ENCODE peak calls at places on chromosomes 1 and 21, in four cellular contexts. One of them, this sample, is unnamed.

GRCh38 chr1:19563336-19564097 is 78.2 kb upstream of the CAPZB start:
- DNase-seq in heart right ventricle: peak
- DNase-seq in colonic mucosa: peak
- DNase-seq in right cardiac atrium: peak
- DNase-seq in this sample: peak

GRCh38 chr1:83998205-83998598 is 730 bp downstream of the TTLL7 start:
- DNase-seq in heart right ventricle: no peak
- DNase-seq in colonic mucosa: no peak
- DNase-seq in right cardiac atrium: no peak
- DNase-seq in this sample: no peak

GRCh38 chr1:3137111-3138100 is 68.4 kb downstream of the PRDM16 start:
- DNase-seq in heart right ventricle: no peak
- DNase-seq in colonic mucosa: no peak
- DNase-seq in right cardiac atrium: no peak
- DNase-seq in this sample: no peak

GRCh38 chr1:218810336-218810735 is 363.3 kb upstream of the LYPLAL1 start:
- DNase-seq in heart right ventricle: no peak
- DNase-seq in colonic mucosa: no peak
- DNase-seq in right cardiac atrium: no peak
- DNase-seq in this sample: no peak

GRCh38 chr1:15919316-15919715 is 56.6 kb downstream of the ZBTB17 start:
- DNase-seq in heart right ventricle: no peak
- DNase-seq in colonic mucosa: no peak
- DNase-seq in right cardiac atrium: no peak
- DNase-seq in this sample: no peak

GRCh38 chr1:36122463-36123025 is 2.5 kb downstream of the COL8A2 start:
- DNase-seq in heart right ventricle: no peak
- DNase-seq in colonic mucosa: no peak
- DNase-seq in right cardiac atrium: no peak
- DNase-seq in this sample: no peak

GRCh38 chr1:161032409-161032808 is 6.4 kb downstream of the TSTD1 start:
- DNase-seq in heart right ventricle: no peak
- DNase-seq in colonic mucosa: no peak
- DNase-seq in right cardiac atrium: no peak
- DNase-seq in this sample: no peak

GRCh38 chr21:19853709-19854575 is 1144.3 kb upstream of the NCAM2 start:
- DNase-seq in heart right ventricle: no peak
- DNase-seq in colonic mucosa: peak
- DNase-seq in right cardiac atrium: no peak
- DNase-seq in this sample: no peak

GRCh38 chr1:67724928-67725560 is 40.0 kb downstream of the GADD45A start:
- DNase-seq in heart right ventricle: no peak
- DNase-seq in colonic mucosa: no peak
- DNase-seq in right cardiac atrium: peak
- DNase-seq in this sample: peak

GRCh38 chr1:115337633-115338456 is at the start of gene NGF:
- DNase-seq in heart right ventricle: peak
- DNase-seq in colonic mucosa: no peak
- DNase-seq in right cardiac atrium: peak
- DNase-seq in this sample: peak

GRCh38 chr1:41677586-41677985 is 193.1 kb upstream of the EDN2 start:
- DNase-seq in heart right ventricle: no peak
- DNase-seq in colonic mucosa: no peak
- DNase-seq in right cardiac atrium: no peak
- DNase-seq in this sample: no peak

GRCh38 chr1:147664206-147664605 is 6.1 kb downstream of the ACP6 start:
- DNase-seq in heart right ventricle: no peak
- DNase-seq in colonic mucosa: no peak
- DNase-seq in right cardiac atrium: no peak
- DNase-seq in this sample: no peak

GRCh38 chr1:165900576-165901380 is 73.4 kb downstream of the UCK2 start:
- DNase-seq in heart right ventricle: no peak
- DNase-seq in colonic mucosa: no peak
- DNase-seq in right cardiac atrium: peak
- DNase-seq in this sample: no peak

GRCh38 chr1:157247005-157247763 is 109.0 kb upstream of the ETV3 start:
- DNase-seq in heart right ventricle: no peak
- DNase-seq in colonic mucosa: no peak
- DNase-seq in right cardiac atrium: no peak
- DNase-seq in this sample: no peak

GRCh38 chr1:176501596-176501995 is 38.6 kb downstream of the PAPPA2 start:
- DNase-seq in heart right ventricle: no peak
- DNase-seq in colonic mucosa: no peak
- DNase-seq in right cardiac atrium: no peak
- DNase-seq in this sample: no peak

GRCh38 chr1:87146538-87146937 is 182.1 kb upstream of the LMO4 start:
- DNase-seq in heart right ventricle: no peak
- DNase-seq in colonic mucosa: no peak
- DNase-seq in right cardiac atrium: no peak
- DNase-seq in this sample: no peak

GRCh38 chr1:227447531-227447990 is 115.8 kb upstream of the ZNF678 start:
- DNase-seq in heart right ventricle: peak
- DNase-seq in colonic mucosa: no peak
- DNase-seq in right cardiac atrium: peak
- DNase-seq in this sample: peak

GRCh38 chr1:17772580-17773215 is 17.6 kb downstream of the ACTL8 start:
- DNase-seq in heart right ventricle: no peak
- DNase-seq in colonic mucosa: no peak
- DNase-seq in right cardiac atrium: no peak
- DNase-seq in this sample: no peak

GRCh38 chr1:214563881-214564280 is 12.5 kb upstream of the PTPN14 start:
- DNase-seq in heart right ventricle: no peak
- DNase-seq in colonic mucosa: no peak
- DNase-seq in right cardiac atrium: no peak
- DNase-seq in this sample: no peak

GRCh38 chr1:54559771-54560231 is 11.8 kb downstream of the ACOT11 start:
- DNase-seq in heart right ventricle: peak
- DNase-seq in colonic mucosa: no peak
- DNase-seq in right cardiac atrium: peak
- DNase-seq in this sample: no peak

GRCh38 chr1:202710070-202711025 is at the start of gene SYT2:
- DNase-seq in heart right ventricle: no peak
- DNase-seq in colonic mucosa: peak
- DNase-seq in right cardiac atrium: peak
- DNase-seq in this sample: peak

GRCh38 chr1:53081384-53082066 is 19.5 kb downstream of the PODN start:
- DNase-seq in heart right ventricle: no peak
- DNase-seq in colonic mucosa: no peak
- DNase-seq in right cardiac atrium: peak
- DNase-seq in this sample: no peak

GRCh38 chr21:18991846-18992245 is 588.3 kb upstream of the TMPRSS15 start:
- DNase-seq in heart right ventricle: no peak
- DNase-seq in colonic mucosa: no peak
- DNase-seq in right cardiac atrium: no peak
- DNase-seq in this sample: no peak

GRCh38 chr1:228373681-228374571 is 32.7 kb downstream of the TRIM11 start:
- DNase-seq in heart right ventricle: peak
- DNase-seq in colonic mucosa: no peak
- DNase-seq in right cardiac atrium: no peak
- DNase-seq in this sample: no peak

GRCh38 chr1:180893614-180894013 is 19.1 kb upstream of the KIAA1614 start:
- DNase-seq in heart right ventricle: no peak
- DNase-seq in colonic mucosa: no peak
- DNase-seq in right cardiac atrium: no peak
- DNase-seq in this sample: no peak

GRCh38 chr1:100736766-100737165 is 17.2 kb downstream of the VCAM1 start:
- DNase-seq in heart right ventricle: no peak
- DNase-seq in colonic mucosa: no peak
- DNase-seq in right cardiac atrium: no peak
- DNase-seq in this sample: no peak

GRCh38 chr21:41777934-41778815 is 11.3 kb upstream of the RIPK4 start:
- DNase-seq in heart right ventricle: peak
- DNase-seq in colonic mucosa: peak
- DNase-seq in right cardiac atrium: peak
- DNase-seq in this sample: peak

GRCh38 chr1:20154306-20154831 is 15.2 kb downstream of the PLA2G2F start:
- DNase-seq in heart right ventricle: no peak
- DNase-seq in colonic mucosa: no peak
- DNase-seq in right cardiac atrium: peak
- DNase-seq in this sample: no peak

GRCh38 chr1:244768804-244769203 is 66.7 kb upstream of the COX20 start:
- DNase-seq in heart right ventricle: no peak
- DNase-seq in colonic mucosa: no peak
- DNase-seq in right cardiac atrium: no peak
- DNase-seq in this sample: no peak

GRCh38 chr1:46675549-46676314 is 4.1 kb downstream of the TEX38 start:
- DNase-seq in heart right ventricle: no peak
- DNase-seq in colonic mucosa: no peak
- DNase-seq in right cardiac atrium: no peak
- DNase-seq in this sample: no peak
- H3K4me3 ChIP-seq in heart right ventricle: no peak
- H3K4me3 ChIP-seq in colonic mucosa: no peak
- H3K4me3 ChIP-seq in right cardiac atrium: no peak
- H3K4me3 ChIP-seq in this sample: no peak

GRCh38 chr1:197913495-197914276 is 3.5 kb upstream of the LHX9 start:
- DNase-seq in heart right ventricle: no peak
- DNase-seq in colonic mucosa: no peak
- DNase-seq in right cardiac atrium: no peak
- DNase-seq in this sample: no peak

GRCh38 chr1:197911172-197911856 is 5.9 kb upstream of the LHX9 start:
- DNase-seq in heart right ventricle: no peak
- DNase-seq in colonic mucosa: no peak
- DNase-seq in right cardiac atrium: no peak
- DNase-seq in this sample: no peak

GRCh38 chr1:197911857-197912696 is 5.1 kb upstream of the LHX9 start:
- DNase-seq in heart right ventricle: no peak
- DNase-seq in colonic mucosa: no peak
- DNase-seq in right cardiac atrium: no peak
- DNase-seq in this sample: no peak

GRCh38 chr1:197914510-197914909 is 2.7 kb upstream of the LHX9 start:
- DNase-seq in heart right ventricle: no peak
- DNase-seq in colonic mucosa: no peak
- DNase-seq in right cardiac atrium: no peak
- DNase-seq in this sample: no peak

GRCh38 chr1:197912739-197913494 is 4.3 kb upstream of the LHX9 start:
- DNase-seq in heart right ventricle: no peak
- DNase-seq in colonic mucosa: no peak
- DNase-seq in right cardiac atrium: no peak
- DNase-seq in this sample: no peak
- H3K4me3 ChIP-seq in heart right ventricle: no peak
- H3K4me3 ChIP-seq in colonic mucosa: no peak
- H3K4me3 ChIP-seq in right cardiac atrium: peak
- H3K4me3 ChIP-seq in this sample: no peak

DNA sequence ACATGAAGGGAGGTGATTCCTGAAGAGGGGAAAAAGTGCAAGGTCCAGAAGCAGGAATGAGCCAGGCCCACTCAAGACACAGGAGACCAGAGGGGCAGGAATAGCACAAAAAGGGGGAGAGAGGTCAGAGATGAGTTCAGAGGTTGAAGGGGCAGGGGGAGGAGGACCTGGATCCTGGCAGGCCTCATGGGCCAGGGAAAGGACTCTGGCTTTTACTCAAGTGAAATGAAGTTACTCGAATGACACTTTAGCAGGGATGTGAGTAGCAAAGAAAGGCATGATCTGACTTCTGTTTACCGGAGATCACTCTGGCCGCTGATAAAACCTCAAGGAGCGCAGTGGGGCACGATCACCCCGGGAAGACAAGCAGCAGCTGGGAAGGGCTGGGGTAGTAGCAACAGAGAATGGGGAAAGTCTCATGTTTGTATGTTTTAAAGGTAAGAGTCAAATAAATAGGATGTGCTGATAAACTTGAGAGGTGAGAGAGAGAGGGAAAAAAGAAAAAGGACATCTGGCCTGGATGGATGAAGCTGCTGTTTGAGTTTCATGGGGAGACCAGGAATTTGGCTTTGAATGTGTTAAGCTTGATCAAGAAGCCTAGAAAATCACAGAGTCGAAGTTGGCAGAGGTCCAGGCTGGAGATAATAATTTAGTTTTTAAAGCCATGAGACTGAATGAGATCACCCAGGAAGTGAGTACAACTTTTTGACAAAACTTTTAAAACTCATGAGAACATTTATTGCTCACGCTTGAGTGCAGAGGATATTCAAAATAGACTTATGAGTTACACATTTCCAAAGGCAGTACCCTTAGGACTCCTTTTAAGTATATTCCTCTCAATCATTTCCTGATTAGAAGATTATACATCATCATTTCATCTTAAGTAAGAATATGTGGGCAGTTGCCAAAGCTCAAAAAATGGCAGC is 156.0 kb downstream of the RERE start:
- DNase-seq in heart right ventricle: no peak
- DNase-seq in colonic mucosa: peak
- DNase-seq in right cardiac atrium: peak
- DNase-seq in this sample: peak
- H3K4me3 ChIP-seq in heart right ventricle: no peak
- H3K4me3 ChIP-seq in colonic mucosa: no peak
- H3K4me3 ChIP-seq in right cardiac atrium: no peak
- H3K4me3 ChIP-seq in this sample: no peak

GRCh38 chr1:47175227-47175934 is 14.5 kb downstream of the PDZK1IP1 start:
- DNase-seq in heart right ventricle: no peak
- DNase-seq in colonic mucosa: peak
- DNase-seq in right cardiac atrium: peak
- DNase-seq in this sample: peak
- H3K4me3 ChIP-seq in heart right ventricle: no peak
- H3K4me3 ChIP-seq in colonic mucosa: no peak
- H3K4me3 ChIP-seq in right cardiac atrium: no peak
- H3K4me3 ChIP-seq in this sample: no peak

DNA sequence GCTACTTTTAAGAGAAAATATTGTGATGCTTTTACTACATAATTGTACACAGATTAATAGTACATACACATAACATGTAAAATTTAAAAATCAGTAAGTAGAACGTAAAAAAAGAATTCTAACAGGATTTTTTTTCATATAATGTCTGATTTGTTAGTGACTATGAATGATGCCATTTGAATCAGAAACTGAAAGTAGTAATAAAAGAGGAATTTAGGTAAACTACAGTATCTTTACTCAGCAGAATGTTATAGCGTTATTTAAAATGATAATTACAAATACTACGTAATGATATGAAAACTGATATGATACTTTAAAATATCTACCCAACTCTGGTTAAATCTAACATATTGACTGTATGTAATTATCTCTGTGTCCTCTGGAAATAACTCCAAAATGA is 116.1 kb downstream of the DENND1B start:
- DNase-seq in heart right ventricle: no peak
- DNase-seq in colonic mucosa: no peak
- DNase-seq in right cardiac atrium: no peak
- DNase-seq in this sample: no peak
- H3K4me3 ChIP-seq in heart right ventricle: no peak
- H3K4me3 ChIP-seq in colonic mucosa: no peak
- H3K4me3 ChIP-seq in right cardiac atrium: no peak
- H3K4me3 ChIP-seq in this sample: no peak

DNA sequence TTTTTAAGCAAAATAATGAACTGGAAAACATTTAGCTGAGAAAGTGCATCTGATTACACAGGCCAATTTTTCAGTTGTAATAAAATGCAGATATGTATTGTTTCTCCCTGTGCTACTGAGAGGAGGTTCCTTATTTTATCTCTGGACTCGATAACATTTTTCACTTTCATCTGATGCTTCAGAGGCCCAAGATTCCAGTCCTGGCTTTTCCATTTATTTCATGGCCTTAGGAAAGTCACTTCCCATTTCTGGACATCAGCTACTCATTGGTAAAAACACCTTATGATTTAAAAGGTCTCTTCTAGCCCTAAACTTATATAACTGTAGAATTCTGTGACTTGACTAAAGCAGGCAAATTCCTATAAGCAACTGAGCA is 203.5 kb downstream of the HHAT start:
- DNase-seq in heart right ventricle: no peak
- DNase-seq in colonic mucosa: no peak
- DNase-seq in right cardiac atrium: no peak
- DNase-seq in this sample: no peak
- H3K4me3 ChIP-seq in heart right ventricle: no peak
- H3K4me3 ChIP-seq in colonic mucosa: no peak
- H3K4me3 ChIP-seq in right cardiac atrium: no peak
- H3K4me3 ChIP-seq in this sample: no peak